ENCODE peak calls at places on chromosomes 1 and 21, in six cellular contexts. One of them, this sample, is unnamed.

GRCh38 chr1:226677121-226678020 is 61.7 kb downstream of the ITPKB start:
- DNase-seq in uterus: peak
- DNase-seq in CD8-positive, alpha-beta memory T cell: peak
- DNase-seq in mesenchymal stem cell: peak
- DNase-seq in effector CD4-positive, alpha-beta T cell: peak
- DNase-seq in stromal cell of bone marrow: peak
- DNase-seq in this sample: peak

GRCh38 chr1:235758931-235759330 is 107.8 kb downstream of the LYST start:
- DNase-seq in CD8-positive, alpha-beta memory T cell: no peak
- DNase-seq in uterus: no peak
- DNase-seq in stromal cell of bone marrow: no peak
- DNase-seq in mesenchymal stem cell: peak
- DNase-seq in effector CD4-positive, alpha-beta T cell: no peak
- DNase-seq in this sample: no peak

GRCh38 chr1:53066941-53067738 is 5.1 kb downstream of the PODN start:
- DNase-seq in mesenchymal stem cell: no peak
- DNase-seq in effector CD4-positive, alpha-beta T cell: no peak
- DNase-seq in stromal cell of bone marrow: no peak
- DNase-seq in CD8-positive, alpha-beta memory T cell: no peak
- DNase-seq in uterus: peak
- DNase-seq in this sample: peak

GRCh38 chr1:27504588-27505419 is 14.8 kb upstream of the WASF2 start:
- DNase-seq in CD8-positive, alpha-beta memory T cell: no peak
- DNase-seq in mesenchymal stem cell: peak
- DNase-seq in uterus: peak
- DNase-seq in stromal cell of bone marrow: peak
- DNase-seq in effector CD4-positive, alpha-beta T cell: no peak
- DNase-seq in this sample: peak

GRCh38 chr1:20868263-20868662 is 81.2 kb upstream of the HP1BP3 start:
- DNase-seq in CD8-positive, alpha-beta memory T cell: no peak
- DNase-seq in mesenchymal stem cell: no peak
- DNase-seq in uterus: no peak
- DNase-seq in stromal cell of bone marrow: no peak
- DNase-seq in effector CD4-positive, alpha-beta T cell: no peak
- DNase-seq in this sample: no peak

GRCh38 chr1:212700892-212701819 is 1.5 kb upstream of the BATF3 start:
- DNase-seq in effector CD4-positive, alpha-beta T cell: no peak
- DNase-seq in CD8-positive, alpha-beta memory T cell: no peak
- DNase-seq in mesenchymal stem cell: peak
- DNase-seq in uterus: peak
- DNase-seq in stromal cell of bone marrow: peak
- DNase-seq in this sample: peak

GRCh38 chr1:43256675-43257570 is 12.9 kb upstream of the TMEM125 start:
- DNase-seq in stromal cell of bone marrow: no peak
- DNase-seq in CD8-positive, alpha-beta memory T cell: no peak
- DNase-seq in effector CD4-positive, alpha-beta T cell: no peak
- DNase-seq in uterus: no peak
- DNase-seq in mesenchymal stem cell: no peak
- DNase-seq in this sample: no peak

GRCh38 chr1:9626201-9626608 is 25.3 kb upstream of the PIK3CD start:
- DNase-seq in effector CD4-positive, alpha-beta T cell: no peak
- DNase-seq in mesenchymal stem cell: no peak
- DNase-seq in uterus: no peak
- DNase-seq in CD8-positive, alpha-beta memory T cell: peak
- DNase-seq in stromal cell of bone marrow: no peak
- DNase-seq in this sample: no peak

GRCh38 chr21:45592208-45592619 is 50.0 kb upstream of the SLC19A1 start:
- DNase-seq in uterus: no peak
- DNase-seq in stromal cell of bone marrow: no peak
- DNase-seq in CD8-positive, alpha-beta memory T cell: peak
- DNase-seq in mesenchymal stem cell: no peak
- DNase-seq in effector CD4-positive, alpha-beta T cell: peak
- DNase-seq in this sample: no peak

GRCh38 chr1:54275349-54275748 is 75.4 kb downstream of the MRPL37 start:
- DNase-seq in stromal cell of bone marrow: peak
- DNase-seq in uterus: peak
- DNase-seq in effector CD4-positive, alpha-beta T cell: no peak
- DNase-seq in mesenchymal stem cell: no peak
- DNase-seq in CD8-positive, alpha-beta memory T cell: no peak
- DNase-seq in this sample: peak

GRCh38 chr1:158169105-158169504 is 11.6 kb upstream of the CD1D start:
- DNase-seq in uterus: no peak
- DNase-seq in stromal cell of bone marrow: no peak
- DNase-seq in mesenchymal stem cell: no peak
- DNase-seq in effector CD4-positive, alpha-beta T cell: no peak
- DNase-seq in CD8-positive, alpha-beta memory T cell: no peak
- DNase-seq in this sample: no peak

This sample was measured in left cardiac atrium.